ENCODE peak calls at places on chromosomes 6 and 20, in six cellular contexts. One of them, this sample, is unnamed.

GRCh38 chr6:82984720-82985119 is 80.9 kb downstream of the UBE3D start:
- DNase-seq in SK-N-SH: no peak
- DNase-seq in A549: no peak
- DNase-seq in HepG2: no peak
- DNase-seq in K562: no peak
- DNase-seq in GM12878: no peak
- DNase-seq in this sample: no peak

GRCh38 chr6:26599134-26599533 is 2.4 kb downstream of the ABT1 start:
- DNase-seq in SK-N-SH: no peak
- DNase-seq in A549: no peak
- DNase-seq in HepG2: no peak
- DNase-seq in K562: no peak
- DNase-seq in GM12878: no peak
- DNase-seq in this sample: no peak

GRCh38 chr6:37784585-37784967 is 35.0 kb upstream of the ZFAND3 start:
- DNase-seq in SK-N-SH: peak
- DNase-seq in A549: no peak
- DNase-seq in HepG2: no peak
- DNase-seq in K562: no peak
- DNase-seq in GM12878: no peak
- DNase-seq in this sample: peak

GRCh38 chr20:5980720-5981119 is 30.3 kb downstream of the MCM8 start:
- DNase-seq in SK-N-SH: no peak
- DNase-seq in A549: no peak
- DNase-seq in HepG2: no peak
- DNase-seq in K562: no peak
- DNase-seq in GM12878: no peak
- DNase-seq in this sample: no peak

GRCh38 chr6:109523478-109523877 is 40.5 kb upstream of the ZBTB24 start:
- DNase-seq in SK-N-SH: no peak
- DNase-seq in A549: no peak
- DNase-seq in HepG2: no peak
- DNase-seq in K562: no peak
- DNase-seq in GM12878: no peak
- DNase-seq in this sample: no peak

GRCh38 chr6:168032383-168032760 is 34.9 kb downstream of the KIF25 start:
- DNase-seq in SK-N-SH: no peak
- DNase-seq in A549: no peak
- DNase-seq in HepG2: no peak
- DNase-seq in K562: no peak
- DNase-seq in GM12878: no peak
- DNase-seq in this sample: no peak

GRCh38 chr6:120735641-120736040 is 598.6 kb downstream of the TBC1D32 start:
- DNase-seq in SK-N-SH: no peak
- DNase-seq in A549: no peak
- DNase-seq in HepG2: no peak
- DNase-seq in K562: no peak
- DNase-seq in GM12878: no peak
- DNase-seq in this sample: no peak

GRCh38 chr20:62938105-62938888 is at the start of gene GID8:
- DNase-seq in SK-N-SH: no peak
- DNase-seq in A549: peak
- DNase-seq in HepG2: peak
- DNase-seq in K562: no peak
- DNase-seq in GM12878: no peak
- DNase-seq in this sample: no peak

GRCh38 chr6:90131614-90132423 is 164.8 kb downstream of the BACH2 start:
- DNase-seq in SK-N-SH: no peak
- DNase-seq in A549: no peak
- DNase-seq in HepG2: no peak
- DNase-seq in K562: no peak
- DNase-seq in GM12878: no peak
- DNase-seq in this sample: no peak

GRCh38 chr20:2713285-2713684 is 20.7 kb downstream of the EBF4 start:
- DNase-seq in SK-N-SH: no peak
- DNase-seq in A549: no peak
- DNase-seq in HepG2: peak
- DNase-seq in K562: peak
- DNase-seq in GM12878: no peak
- DNase-seq in this sample: no peak

GRCh38 chr6:11209369-11209768 is 23.1 kb downstream of the NEDD9 start:
- DNase-seq in SK-N-SH: no peak
- DNase-seq in A549: no peak
- DNase-seq in HepG2: no peak
- DNase-seq in K562: no peak
- DNase-seq in GM12878: no peak
- DNase-seq in this sample: no peak

GRCh38 chr6:98416027-98416426 is 418.3 kb upstream of the POU3F2 start:
- DNase-seq in SK-N-SH: peak
- DNase-seq in A549: no peak
- DNase-seq in HepG2: no peak
- DNase-seq in K562: no peak
- DNase-seq in GM12878: no peak
- DNase-seq in this sample: no peak

GRCh38 chr6:138346302-138347195 is 31.2 kb upstream of the SMIM28 start:
- DNase-seq in SK-N-SH: no peak
- DNase-seq in A549: no peak
- DNase-seq in HepG2: no peak
- DNase-seq in K562: no peak
- DNase-seq in GM12878: no peak
- DNase-seq in this sample: no peak

GRCh38 chr6:129860901-129861665 is at the start of gene TMEM244:
- DNase-seq in SK-N-SH: no peak
- DNase-seq in A549: no peak
- DNase-seq in HepG2: no peak
- DNase-seq in K562: no peak
- DNase-seq in GM12878: no peak
- DNase-seq in this sample: no peak

GRCh38 chr6:161242779-161243693 is 30.8 kb downstream of the AGPAT4 start:
- DNase-seq in SK-N-SH: no peak
- DNase-seq in A549: no peak
- DNase-seq in HepG2: no peak
- DNase-seq in K562: no peak
- DNase-seq in GM12878: no peak
- DNase-seq in this sample: peak

GRCh38 chr20:32252189-32252588 is 25.3 kb upstream of the KIF3B start:
- DNase-seq in SK-N-SH: no peak
- DNase-seq in A549: no peak
- DNase-seq in HepG2: no peak
- DNase-seq in K562: no peak
- DNase-seq in GM12878: no peak
- DNase-seq in this sample: no peak

GRCh38 chr20:38990728-38991127 is 28.6 kb downstream of the DHX35 start:
- DNase-seq in SK-N-SH: no peak
- DNase-seq in A549: no peak
- DNase-seq in HepG2: no peak
- DNase-seq in K562: no peak
- DNase-seq in GM12878: no peak
- DNase-seq in this sample: no peak

GRCh38 chr6:37283268-37283667 is 25.3 kb upstream of the TMEM217 start:
- DNase-seq in SK-N-SH: no peak
- DNase-seq in A549: no peak
- DNase-seq in HepG2: no peak
- DNase-seq in K562: no peak
- DNase-seq in GM12878: no peak
- DNase-seq in this sample: no peak

GRCh38 chr6:160767019-160767646 is 65.1 kb downstream of the PLG start:
- DNase-seq in SK-N-SH: peak
- DNase-seq in A549: peak
- DNase-seq in HepG2: peak
- DNase-seq in K562: peak
- DNase-seq in GM12878: no peak
- DNase-seq in this sample: peak

GRCh38 chr6:156427345-156427744 is 349.8 kb upstream of the ARID1B start:
- DNase-seq in SK-N-SH: no peak
- DNase-seq in A549: peak
- DNase-seq in HepG2: no peak
- DNase-seq in K562: no peak
- DNase-seq in GM12878: no peak
- DNase-seq in this sample: no peak

GRCh38 chr20:14384411-14384810 is 47.0 kb upstream of the FLRT3 start:
- DNase-seq in SK-N-SH: no peak
- DNase-seq in A549: no peak
- DNase-seq in HepG2: no peak
- DNase-seq in K562: no peak
- DNase-seq in GM12878: no peak
- DNase-seq in this sample: no peak

GRCh38 chr6:107555449-107555848 is 65.5 kb downstream of the SOBP start:
- DNase-seq in SK-N-SH: peak
- DNase-seq in A549: no peak
- DNase-seq in HepG2: no peak
- DNase-seq in K562: no peak
- DNase-seq in GM12878: no peak
- DNase-seq in this sample: no peak

GRCh38 chr6:144158133-144158532 is 7.8 kb downstream of the STX11 start:
- DNase-seq in SK-N-SH: no peak
- DNase-seq in A549: no peak
- DNase-seq in HepG2: no peak
- DNase-seq in K562: no peak
- DNase-seq in GM12878: no peak
- DNase-seq in this sample: no peak
- TF ChIP-seq MAX in SK-N-SH: no peak
- TF ChIP-seq MAX in A549: no peak
- TF ChIP-seq MAX in HepG2: no peak
- TF ChIP-seq MAX in K562: no peak
- TF ChIP-seq MAX in GM12878: no peak
- TF ChIP-seq MAX in this sample: no peak

GRCh38 chr6:158669145-158670035 is 19.5 kb downstream of the SYTL3 start:
- DNase-seq in SK-N-SH: no peak
- DNase-seq in A549: no peak
- DNase-seq in HepG2: no peak
- DNase-seq in K562: no peak
- DNase-seq in GM12878: no peak
- DNase-seq in this sample: no peak
- TF ChIP-seq EP300 in SK-N-SH: no peak
- TF ChIP-seq EP300 in A549: no peak
- TF ChIP-seq EP300 in HepG2: no peak
- TF ChIP-seq EP300 in K562: no peak
- TF ChIP-seq EP300 in GM12878: no peak
- TF ChIP-seq EP300 in this sample: no peak

GRCh38 chr6:166514196-166514595 is 72.3 kb downstream of the RAMACL start:
- DNase-seq in SK-N-SH: no peak
- DNase-seq in A549: no peak
- DNase-seq in HepG2: no peak
- DNase-seq in K562: no peak
- DNase-seq in GM12878: no peak
- DNase-seq in this sample: no peak

GRCh38 chr6:166511316-166511715 is 75.2 kb downstream of the RAMACL start:
- DNase-seq in SK-N-SH: no peak
- DNase-seq in A549: no peak
- DNase-seq in HepG2: no peak
- DNase-seq in K562: no peak
- DNase-seq in GM12878: no peak
- DNase-seq in this sample: no peak

GRCh38 chr6:166516256-166516655 is 70.2 kb downstream of the RAMACL start:
- DNase-seq in SK-N-SH: no peak
- DNase-seq in A549: no peak
- DNase-seq in HepG2: no peak
- DNase-seq in K562: no peak
- DNase-seq in GM12878: no peak
- DNase-seq in this sample: no peak

GRCh38 chr6:166512567-166512966 is 73.9 kb downstream of the RAMACL start:
- DNase-seq in SK-N-SH: no peak
- DNase-seq in A549: no peak
- DNase-seq in HepG2: no peak
- DNase-seq in K562: no peak
- DNase-seq in GM12878: no peak
- DNase-seq in this sample: no peak

GRCh38 chr6:166515072-166515810 is 71.2 kb downstream of the RAMACL start:
- DNase-seq in SK-N-SH: no peak
- DNase-seq in A549: peak
- DNase-seq in HepG2: peak
- DNase-seq in K562: peak
- DNase-seq in GM12878: no peak
- DNase-seq in this sample: no peak
- TF ChIP-seq MAX in SK-N-SH: no peak
- TF ChIP-seq MAX in A549: no peak
- TF ChIP-seq MAX in HepG2: no peak
- TF ChIP-seq MAX in K562: no peak
- TF ChIP-seq MAX in GM12878: no peak
- TF ChIP-seq MAX in this sample: no peak

GRCh38 chr6:1395941-1396908 is 6.8 kb downstream of the FOXF2 start:
- DNase-seq in SK-N-SH: no peak
- DNase-seq in A549: no peak
- DNase-seq in HepG2: no peak
- DNase-seq in K562: no peak
- DNase-seq in GM12878: no peak
- DNase-seq in this sample: no peak

GRCh38 chr6:1394591-1395463 is 5.5 kb downstream of the FOXF2 start:
- DNase-seq in SK-N-SH: no peak
- DNase-seq in A549: no peak
- DNase-seq in HepG2: no peak
- DNase-seq in K562: no peak
- DNase-seq in GM12878: no peak
- DNase-seq in this sample: no peak

GRCh38 chr6:1399085-1399780 is 9.9 kb downstream of the FOXF2 start:
- DNase-seq in SK-N-SH: no peak
- DNase-seq in A549: no peak
- DNase-seq in HepG2: no peak
- DNase-seq in K562: no peak
- DNase-seq in GM12878: no peak
- DNase-seq in this sample: no peak

GRCh38 chr6:1395496-1395895 is 6.1 kb downstream of the FOXF2 start:
- DNase-seq in SK-N-SH: no peak
- DNase-seq in A549: no peak
- DNase-seq in HepG2: no peak
- DNase-seq in K562: no peak
- DNase-seq in GM12878: no peak
- DNase-seq in this sample: no peak

DNA sequence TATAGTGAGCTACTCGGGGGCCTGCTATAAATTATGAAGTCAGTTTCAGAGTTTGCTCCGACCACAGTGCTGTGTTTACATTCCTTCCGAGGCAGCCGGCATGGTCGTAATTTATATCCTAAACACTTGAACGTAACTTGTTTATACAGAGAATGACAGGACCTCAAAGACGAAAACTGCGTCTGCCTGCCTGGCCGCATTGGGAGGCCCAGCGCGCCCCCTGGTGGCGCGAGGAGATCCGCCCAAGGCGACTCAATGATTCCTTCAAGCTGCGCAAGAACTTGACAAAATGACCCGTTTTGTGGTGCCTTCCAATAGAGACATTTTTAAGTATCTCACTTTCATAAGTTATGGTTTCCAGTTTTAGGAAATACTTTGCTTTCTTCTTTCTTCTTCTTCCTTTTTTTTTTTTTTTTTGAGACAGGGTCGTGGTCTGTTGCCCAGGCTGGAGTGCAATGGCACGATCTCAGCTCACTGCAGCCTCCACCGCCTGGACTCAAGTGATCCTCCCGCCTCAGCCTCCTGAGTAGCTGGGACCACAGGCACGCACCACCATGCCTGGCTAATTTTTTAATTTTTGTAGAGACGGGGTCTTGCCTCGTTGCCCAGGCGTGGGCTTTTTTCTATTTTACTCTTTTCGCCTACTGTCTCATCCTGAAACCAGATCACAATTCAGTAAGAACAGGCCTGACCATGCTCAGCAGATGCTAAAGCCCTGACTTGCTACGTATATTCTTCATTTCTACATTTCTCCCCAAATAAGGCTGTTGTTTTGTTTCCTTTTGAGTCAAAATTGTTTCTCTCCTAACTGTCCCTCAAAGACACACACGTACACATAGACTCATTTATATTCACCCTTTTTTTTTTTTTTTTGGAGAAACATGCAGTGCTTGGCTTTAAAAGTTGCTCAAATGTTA is 7.8 kb downstream of the FOXF2 start:
- DNase-seq in SK-N-SH: peak
- DNase-seq in A549: peak
- DNase-seq in HepG2: peak
- DNase-seq in K562: peak
- DNase-seq in GM12878: peak
- DNase-seq in this sample: no peak
- TF ChIP-seq EP300 in SK-N-SH: no peak
- TF ChIP-seq EP300 in A549: no peak
- TF ChIP-seq EP300 in HepG2: no peak
- TF ChIP-seq EP300 in K562: no peak
- TF ChIP-seq EP300 in GM12878: peak
- TF ChIP-seq EP300 in this sample: no peak

This sample was measured in H1.